ENCODE peak calls at places on chromosome 2, in four cellular contexts. W is fibroblast of lung, V is heart right ventricle, O is NT2/D1. P is an unnamed sample. For H3K4me1, the result is how much of the 10 kb centered on the place peaks cover.

GRCh38 chr2:95061119-95061512 is 35.6 kb downstream of the MAL start:
- DNase-seq in V (no peak), O (no peak), W (no peak), P (no peak)

GRCh38 chr2:46803911-46804670 is 111.5 kb downstream of the MCFD2 start:
- DNase-seq in V (no peak), W (peak), O (no peak), P (peak)

GRCh38 chr2:35978218-35978617 is 377.4 kb upstream of the CRIM1 start:
- DNase-seq in V (no peak), W (peak), O (no peak), P (no peak)

GRCh38 chr2:235669269-235669831 is 175.5 kb downstream of the AGAP1 start:
- DNase-seq in W (peak), V (peak), O (peak), P (peak)

GRCh38 chr2:22360735-22361374 is 1024.1 kb upstream of the KLHL29 start:
- DNase-seq in W (no peak), V (no peak), O (no peak), P (peak)

GRCh38 chr2:221060335-221060734 is 511.8 kb downstream of the EPHA4 start:
- DNase-seq in O (no peak), V (no peak), W (peak), P (peak)

GRCh38 chr2:16194530-16194929 is 254.2 kb downstream of the MYCN start:
- DNase-seq in O (no peak), V (no peak), W (no peak), P (no peak)

GRCh38 chr2:240300261-240300821 is 135.1 kb upstream of the GPC1 start:
- DNase-seq in O (no peak), V (no peak), W (no peak), P (no peak)

GRCh38 chr2:46695283-46695682 is 215.9 kb downstream of the TMEM247 start:
- DNase-seq in V (no peak), O (no peak), W (no peak), P (no peak)

GRCh38 chr2:240166761-240167587 is 26.5 kb upstream of the OTOS start:
- DNase-seq in W (no peak), O (no peak), V (no peak), P (no peak)

GRCh38 chr2:52632543-52632942 is 1135.1 kb upstream of the CHAC2 start:
- DNase-seq in V (no peak), W (no peak), O (peak), P (no peak)

GRCh38 chr2:120865656-120866055 is 130.0 kb downstream of the GLI2 start:
- DNase-seq in V (no peak), W (no peak), O (no peak), P (no peak)

GRCh38 chr2:111049792-111050640 is 70.7 kb upstream of the BCL2L11 start:
- DNase-seq in V (no peak), W (no peak), O (no peak), P (no peak)

GRCh38 chr2:207692206-207693065 is 19.0 kb upstream of the CCNYL1 start:
- DNase-seq in O (peak), W (peak), V (no peak), P (no peak)

GRCh38 chr2:25842155-25842554 is 36.1 kb downstream of the ASXL2 start:
- DNase-seq in W (no peak), V (no peak), O (no peak), P (no peak)

GRCh38 chr2:120673571-120674061 is 62.1 kb upstream of the GLI2 start:
- DNase-seq in V (no peak), W (no peak), O (no peak), P (no peak)

GRCh38 chr2:130729311-130730299 is 735 bp downstream of the GPR148 start:
- DNase-seq in W (no peak), O (no peak), V (no peak), P (no peak)

GRCh38 chr2:60964651-60965513 is 52.6 kb upstream of the PEX13 start:
- DNase-seq in W (no peak), V (no peak), O (no peak), P (no peak)

GRCh38 chr2:112691761-112692370 is 29.0 kb upstream of the NT5DC4 start:
- DNase-seq in W (no peak), O (no peak), V (no peak), P (no peak)

GRCh38 chr2:138502253-138503086 is 900 bp downstream of the SPOPL start:
- DNase-seq in O (no peak), W (no peak), V (no peak), P (no peak)

GRCh38 chr2:201136889-201137321 is 20.9 kb downstream of the CFLAR start:
- DNase-seq in V (no peak), W (no peak), O (no peak), P (no peak)

GRCh38 chr2:134792147-134792546 is 46.3 kb upstream of the ACMSD start:
- DNase-seq in O (no peak), W (no peak), V (no peak), P (no peak)

GRCh38 chr2:164771897-164772296 is 69.7 kb downstream of the COBLL1 start:
- DNase-seq in V (no peak), O (no peak), W (no peak), P (no peak)

GRCh38 chr2:241863021-241863954 is 4.6 kb upstream of the PDCD1 start:
- DNase-seq in W (no peak), O (no peak), V (peak), P (no peak)

GRCh38 chr2:231099918-231100317 is 24.9 kb downstream of the HTR2B start:
- DNase-seq in V (no peak), W (no peak), O (peak), P (no peak)

GRCh38 chr2:183093857-183094657 is 15.5 kb downstream of the DUSP19 start:
- DNase-seq in W (peak), V (no peak), O (no peak), P (peak)

GRCh38 chr2:11573418-11574175 is 39.8 kb downstream of the GREB1 start:
- DNase-seq in W (peak), V (no peak), O (no peak), P (no peak)

GRCh38 chr2:12424820-12425219 is 291.9 kb upstream of the TRIB2 start:
- DNase-seq in V (peak), O (no peak), W (peak), P (no peak)

GRCh38 chr2:201961401-201961800 is 72.3 kb upstream of the FZD7 start:
- DNase-seq in O (no peak), W (no peak), V (no peak), P (no peak)

DNA sequence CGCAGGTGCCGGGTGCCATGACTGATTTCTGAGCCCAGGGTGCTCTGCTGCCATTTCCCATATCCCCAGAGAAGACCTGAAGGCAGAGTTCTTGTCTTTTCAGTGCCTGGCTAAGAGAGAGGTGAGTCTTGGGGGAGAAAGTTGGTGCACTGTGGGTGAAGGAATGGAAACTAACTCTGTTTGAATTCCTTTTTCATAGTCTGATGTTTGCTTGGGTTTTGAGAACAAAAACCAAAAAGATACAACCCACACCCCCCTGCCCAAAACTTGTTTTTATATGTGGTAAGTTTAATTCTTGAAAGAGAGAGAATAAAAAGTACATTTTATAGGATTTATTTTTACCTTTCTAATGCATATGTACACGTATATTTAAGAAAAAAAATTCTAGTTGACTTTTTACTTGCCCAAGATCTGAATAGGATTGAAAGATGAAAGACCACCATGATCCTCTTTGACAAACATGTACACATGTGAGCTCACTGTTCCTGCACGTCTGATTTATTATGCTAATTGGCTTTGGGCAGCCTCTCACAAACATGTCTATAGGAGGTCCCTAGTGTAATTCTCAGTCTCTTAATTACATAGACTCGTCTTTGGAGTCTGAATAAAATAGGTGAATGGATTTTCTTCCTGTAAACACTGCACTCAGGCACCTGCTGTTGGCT is 46.3 kb downstream of the ARL4C start:
- DNase-seq in V (no peak), W (no peak), O (no peak), P (no peak)
- H3K4me1 ChIP-seq in V (under half), W (under half), O (under half), P (under half)

GRCh38 chr2:28764909-28765308 is 13.3 kb downstream of the PPP1CB start:
- DNase-seq in W (no peak), V (no peak), O (no peak), P (no peak)
- H3K4me1 ChIP-seq in W (under half), V (half or more), O (under half), P (under half)

GRCh38 chr2:64863097-64863820 is 125.9 kb upstream of the SLC1A4 start:
- DNase-seq in W (no peak), O (no peak), V (no peak), P (no peak)
- H3K4me1 ChIP-seq in W (under half), O (under half), V (under half), P (under half)

GRCh38 chr2:218898109-218898878 is 17.6 kb downstream of the WNT10A start:
- DNase-seq in V (peak), O (no peak), W (peak), P (no peak)

GRCh38 chr2:218897394-218898108 is 16.9 kb downstream of the WNT10A start:
- DNase-seq in V (no peak), W (no peak), O (no peak), P (peak)

GRCh38 chr2:218895326-218895725 is 14.7 kb downstream of the WNT10A start:
- DNase-seq in O (no peak), V (no peak), W (no peak), P (peak)

GRCh38 chr2:218895758-218896500 is 15.3 kb downstream of the WNT10A start:
- DNase-seq in O (no peak), W (no peak), V (no peak), P (no peak)

DNA sequence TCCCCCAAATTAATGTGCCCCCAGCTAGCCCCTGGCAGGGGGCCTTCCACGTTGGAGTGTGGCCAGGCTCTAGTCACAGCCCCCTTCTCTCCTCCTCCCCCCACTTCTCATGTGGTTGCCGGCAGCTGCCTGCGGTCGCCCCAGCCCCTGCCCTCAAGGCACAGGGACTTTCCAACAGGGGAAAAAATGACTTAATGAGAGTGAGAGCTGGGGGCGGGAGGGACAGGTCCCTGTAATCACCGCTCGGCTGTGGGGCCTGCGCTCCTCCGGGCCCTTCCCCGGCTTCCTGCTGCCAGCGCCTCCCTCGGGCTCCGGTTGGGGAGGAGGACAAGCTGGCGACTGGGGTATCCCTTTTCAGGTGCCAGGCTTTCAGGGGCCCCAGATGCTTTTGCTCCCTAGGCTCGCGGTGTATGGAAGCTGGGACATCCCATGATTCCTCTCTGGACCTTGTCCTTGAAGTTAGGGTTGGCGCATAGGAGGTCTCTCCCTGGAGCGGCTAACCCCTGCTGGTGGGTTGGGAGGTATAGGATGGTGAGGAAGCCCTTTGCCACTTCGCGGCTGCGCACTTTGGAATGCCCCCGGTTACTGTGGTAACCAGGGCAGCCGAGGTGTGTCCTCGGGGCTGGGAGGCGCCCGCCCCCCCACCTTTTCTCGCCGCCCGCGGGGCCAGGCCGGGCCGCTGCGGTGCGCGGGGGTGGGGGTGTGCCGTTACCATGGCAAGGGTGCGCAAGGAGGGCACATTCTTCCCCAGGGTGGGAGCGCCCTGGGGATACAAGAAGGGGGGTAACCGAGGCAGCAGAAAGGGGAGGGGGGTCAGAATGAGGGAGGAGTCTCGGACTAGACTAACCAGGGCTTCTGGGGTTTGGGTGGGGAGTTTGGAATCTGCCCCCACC is 16.1 kb downstream of the WNT10A start:
- DNase-seq in O (no peak), V (no peak), W (no peak), P (peak)
- H3K4me1 ChIP-seq in O (under half), V (under half), W (under half), P (under half)

GRCh38 chr2:124607679-124608078 is 582.6 kb downstream of the CNTNAP5 start:
- DNase-seq in V (no peak), W (no peak), O (no peak), P (no peak)

GRCh38 chr2:124610141-124610540 is 585.1 kb downstream of the CNTNAP5 start:
- DNase-seq in V (no peak), W (no peak), O (no peak), P (no peak)

GRCh38 chr2:124609667-124610066 is 584.6 kb downstream of the CNTNAP5 start:
- DNase-seq in W (no peak), V (no peak), O (no peak), P (no peak)
- H3K4me1 ChIP-seq in W (under half), V (under half), O (under half), P (under half)

DNA sequence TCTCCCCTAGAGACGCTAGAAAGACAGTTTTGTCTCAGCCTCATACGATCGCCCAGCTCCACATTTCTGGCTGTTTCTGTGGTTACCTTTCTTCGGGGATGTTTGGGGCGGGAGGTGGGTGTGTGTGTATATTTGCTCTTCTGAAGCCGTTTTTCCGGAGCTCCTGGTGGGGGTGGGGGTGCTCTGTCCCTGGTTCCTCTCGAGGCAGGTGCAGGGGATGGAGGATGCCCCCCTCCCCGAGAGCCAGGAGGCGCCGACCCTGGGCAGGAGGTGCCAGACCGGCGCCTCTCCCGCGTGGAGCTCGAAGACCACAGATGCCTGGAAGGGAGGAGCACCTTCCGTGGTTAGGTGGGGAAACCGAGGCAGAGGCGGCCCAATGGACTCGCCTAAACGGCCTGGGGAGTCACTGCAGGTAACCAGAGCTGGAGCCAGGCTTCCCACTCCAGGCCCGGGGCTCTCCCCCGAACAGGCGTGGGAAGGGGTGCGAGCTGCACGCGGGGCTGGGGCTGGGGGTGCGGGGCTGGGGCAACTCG is 692 bp upstream of the HPCAL1 start:
- DNase-seq in W (no peak), O (no peak), V (no peak), P (no peak)
- H3K4me1 ChIP-seq in W (under half), O (under half), V (under half), P (under half)

DNA sequence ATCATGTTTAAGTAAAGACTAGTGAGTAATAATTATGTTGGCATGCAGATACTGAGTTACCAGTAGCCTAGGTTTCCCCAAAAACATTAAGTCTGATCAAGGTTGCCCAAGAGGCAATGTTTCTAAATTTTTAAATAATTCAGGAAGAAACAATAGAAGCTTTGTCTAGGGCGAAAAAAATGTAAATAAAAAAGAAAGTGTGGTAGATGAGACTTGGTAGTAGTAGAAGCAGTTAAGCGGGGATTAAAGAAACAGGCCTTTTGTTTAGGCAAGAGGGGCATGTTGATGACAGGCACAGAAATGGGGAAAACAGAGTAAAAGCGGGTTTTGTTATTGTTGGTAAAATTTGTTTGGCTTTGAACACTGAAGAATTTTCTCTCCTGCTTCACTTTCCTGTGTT is 97.2 kb downstream of the GULP1 start:
- DNase-seq in V (no peak), O (no peak), W (no peak), P (no peak)
- H3K4me1 ChIP-seq in V (under half), O (under half), W (under half), P (under half)

GRCh38 chr2:149738771-149739170 is 151.2 kb upstream of the MMADHC start:
- DNase-seq in W (peak), V (no peak), O (no peak), P (no peak)

GRCh38 chr2:149735237-149735958 is 147.8 kb upstream of the MMADHC start:
- DNase-seq in O (no peak), V (no peak), W (no peak), P (no peak)

GRCh38 chr2:149739880-149740265 is 152.3 kb upstream of the MMADHC start:
- DNase-seq in O (no peak), V (no peak), W (no peak), P (no peak)

GRCh38 chr2:149739171-149739879 is 151.8 kb upstream of the MMADHC start:
- DNase-seq in V (no peak), O (no peak), W (no peak), P (peak)

GRCh38 chr2:149737882-149738281 is 150.3 kb upstream of the MMADHC start:
- DNase-seq in V (no peak), O (no peak), W (no peak), P (no peak)
- H3K4me1 ChIP-seq in V (under half), O (under half), W (under half), P (under half)

GRCh38 chr2:174596994-174597346 is 634 bp downstream of the WIPF1 start:
- DNase-seq in O (no peak), W (no peak), V (no peak), P (no peak)

GRCh38 chr2:174594451-174594850 is 3.2 kb downstream of the WIPF1 start:
- DNase-seq in W (no peak), O (no peak), V (no peak), P (no peak)

GRCh38 chr2:174597347-174598047 is at the start of gene WIPF1:
- DNase-seq in O (no peak), W (peak), V (no peak), P (no peak)

GRCh38 chr2:174595415-174595814 is 2.2 kb downstream of the WIPF1 start:
- DNase-seq in V (no peak), W (no peak), O (no peak), P (no peak)

DNA sequence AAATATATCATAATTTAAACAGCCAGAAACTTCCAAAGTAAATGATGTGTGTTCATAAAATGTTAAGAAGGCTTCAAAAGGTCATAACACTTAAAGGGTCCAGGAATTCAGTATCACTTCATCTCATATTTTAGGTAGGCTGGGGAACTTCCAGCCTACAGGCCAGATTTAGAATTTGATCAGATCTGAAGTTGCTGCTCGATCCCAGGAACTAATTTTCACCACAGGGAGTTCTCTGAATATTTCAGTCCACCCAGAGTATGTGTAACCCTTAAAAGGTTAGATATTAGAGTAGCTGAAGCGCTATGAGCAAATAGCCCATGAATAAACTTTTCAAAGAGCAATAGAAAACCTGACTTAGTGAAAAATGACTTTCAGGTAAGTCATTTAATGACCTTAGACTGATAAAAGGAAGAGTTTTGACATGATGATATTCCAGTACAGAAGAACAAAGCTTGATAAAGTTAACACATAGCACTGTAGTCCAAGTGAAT is 1.7 kb downstream of the WIPF1 start:
- DNase-seq in O (no peak), W (no peak), V (no peak), P (no peak)
- H3K4me1 ChIP-seq in O (under half), W (under half), V (under half), P (under half)

GRCh38 chr2:158507679-158508078 is 50.9 kb downstream of the PKP4 start:
- DNase-seq in V (no peak), W (no peak), O (no peak), P (no peak)
- H3K4me1 ChIP-seq in V (under half), W (under half), O (under half), P (under half)